ENCODE peak calls at places on chromosome 4, in eight cellular contexts. S is left lung; G is stimulated activated CD8-positive, alpha-beta memory T cell treated with anti-CD3 and anti-CD28 coated beads, Interleukin-15, amount 100 ng/mL, for 24 hours; M is nucleus accumbens; Z is caudate nucleus; E is GM04504; X is mucosa of gallbladder; H is GM12865. B is an unnamed sample.

GRCh38 chr4:19739101-19739651 is 512.5 kb upstream of the SLIT2 start:
- DNase-seq in S (no peak), G (no peak), M (no peak), Z (no peak), E (peak), X (peak), H (no peak), B (no peak)

GRCh38 chr4:56995525-56995924 is 16.8 kb downstream of the POLR2B start:
- DNase-seq in S (no peak), G (no peak), M (peak), Z (peak), E (peak), X (peak), H (no peak), B (no peak)

GRCh38 chr4:173057906-173058305 is 110.7 kb upstream of the GALNT7 start:
- DNase-seq in S (no peak), G (no peak), M (no peak), Z (no peak), E (no peak), X (no peak), H (no peak), B (no peak)

GRCh38 chr4:113094327-113094726 is 44.9 kb downstream of the ANK2 start:
- DNase-seq in S (no peak), G (no peak), M (no peak), Z (no peak), E (no peak), X (no peak), H (no peak), B (no peak)

GRCh38 chr4:122005064-122005755 is 53.4 kb upstream of the TRPC3 start:
- DNase-seq in S (no peak), G (no peak), M (no peak), Z (no peak), E (no peak), X (no peak), H (no peak), B (no peak)

GRCh38 chr4:87506974-87507701 is 22.0 kb downstream of the SPARCL1 start:
- DNase-seq in S (no peak), G (no peak), M (no peak), Z (no peak), E (peak), X (no peak), H (no peak), B (no peak)

GRCh38 chr4:10386044-10386443 is 71.2 kb downstream of the ZNF518B start:
- DNase-seq in S (no peak), G (no peak), M (no peak), Z (no peak), E (no peak), X (no peak), H (no peak), B (no peak)

GRCh38 chr4:76606662-76607265 is 171.7 kb downstream of the SHROOM3 start:
- DNase-seq in S (no peak), G (no peak), M (no peak), Z (no peak), E (no peak), X (no peak), H (peak), B (no peak)

GRCh38 chr4:153110739-153111138 is 93.5 kb upstream of the TRIM2 start:
- DNase-seq in S (no peak), G (no peak), M (no peak), Z (no peak), E (no peak), X (no peak), H (no peak), B (no peak)

GRCh38 chr4:148425327-148426110 is 16.7 kb downstream of the NR3C2 start:
- DNase-seq in S (no peak), G (no peak), M (no peak), Z (no peak), E (no peak), X (no peak), H (no peak), B (no peak)

B was measured in SIG-M5.